ENCODE peak calls at places on chromosomes 16 and 17, in four cellular contexts. T is K562, E is GM12878, P is HepG2. J is an unnamed sample.

GRCh38 chr17:7841309-7841621 is 7.2 kb downstream of the KDM6B start:
- DNase-seq in E (no peak), T (no peak), P (no peak), J (no peak)

GRCh38 chr16:53131363-53132071 is 76.7 kb downstream of the CHD9 start:
- DNase-seq in T (peak; percentile 82), E (no peak), P (peak; percentile 19), J (peak; percentile 58)

GRCh38 chr17:68089881-68090280 is 54.3 kb downstream of the KPNA2 start:
- DNase-seq in T (no peak), E (no peak), P (peak; percentile 80), J (no peak)

GRCh38 chr16:85767569-85767968 is 16.7 kb upstream of the C16orf74 start:
- DNase-seq in E (no peak), P (no peak), T (no peak), J (no peak)

GRCh38 chr17:35609831-35610230 is 22.7 kb downstream of the AP2B1 start:
- DNase-seq in T (no peak), P (no peak), E (no peak), J (no peak)

GRCh38 chr17:59304811-59305210 is 26.6 kb upstream of the YPEL2 start:
- DNase-seq in E (no peak), P (no peak), T (no peak), J (no peak)

GRCh38 chr17:77542551-77543490 is 402.1 kb downstream of the SEC14L1 start:
- DNase-seq in P (peak; percentile 60), E (peak; percentile 5), T (peak; percentile 60), J (peak; percentile 86)

GRCh38 chr17:82871056-82871775 is 31.4 kb upstream of the ZNF750 start:
- DNase-seq in P (no peak), E (peak; percentile 82), T (no peak), J (no peak)

GRCh38 chr17:3879181-3879580 is 13.7 kb downstream of the CAMKK1 start:
- DNase-seq in E (no peak), P (no peak), T (no peak), J (no peak)

GRCh38 chr16:2238396-2239230 is 2.4 kb downstream of the DNASE1L2 start:
- DNase-seq in E (no peak), P (no peak), T (no peak), J (no peak)

GRCh38 chr17:71273451-71273850 is 847.4 kb upstream of the SOX9 start:
- DNase-seq in T (no peak), P (no peak), E (no peak), J (no peak)

GRCh38 chr17:76935331-76935730 is 67.1 kb downstream of the MGAT5B start:
- DNase-seq in T (no peak), P (no peak), E (no peak), J (no peak)

GRCh38 chr16:58658796-58659211 is 25.8 kb downstream of the SLC38A7 start:
- DNase-seq in E (no peak), T (no peak), P (no peak), J (no peak)

GRCh38 chr16:15810411-15810810 is 46.4 kb downstream of the MYH11 start:
- DNase-seq in T (no peak), P (no peak), E (no peak), J (no peak)

GRCh38 chr17:56009795-56010715 is 143.2 kb upstream of the ANKFN1 start:
- DNase-seq in P (no peak), T (no peak), E (no peak), J (no peak)

GRCh38 chr17:73003487-73003886 is 89.0 kb downstream of the SLC39A11 start:
- DNase-seq in E (no peak), P (peak; percentile 41), T (no peak), J (no peak)

GRCh38 chr17:10328206-10328605 is 44.6 kb downstream of the MYH13 start:
- DNase-seq in E (no peak), P (no peak), T (no peak), J (no peak)

GRCh38 chr16:83942074-83942473 is 11.0 kb upstream of the OSGIN1 start:
- DNase-seq in T (no peak), P (no peak), E (no peak), J (no peak)

GRCh38 chr16:25084797-25085196 is 26.7 kb upstream of the LCMT1 start:
- DNase-seq in T (no peak), P (no peak), E (no peak), J (no peak)

GRCh38 chr17:14198013-14198412 is 38.6 kb downstream of the CDRT15 start:
- DNase-seq in P (no peak), E (no peak), T (no peak), J (no peak)

GRCh38 chr17:48497103-48497502 is 33.7 kb downstream of the HOXB1 start:
- DNase-seq in T (no peak), P (no peak), E (no peak), J (no peak)

GRCh38 chr17:68428498-68429172 is 28.7 kb downstream of the WIPI1 start:
- DNase-seq in T (no peak), P (no peak), E (no peak), J (no peak)

GRCh38 chr17:14356043-14356637 is 55.3 kb downstream of the HS3ST3B1 start:
- DNase-seq in P (no peak), T (no peak), E (no peak), J (no peak)

GRCh38 chr17:850828-851759 is 68.9 kb downstream of the MRM3 start:
- DNase-seq in P (no peak), E (no peak), T (no peak), J (no peak)

GRCh38 chr16:57374067-57374534 is 1.8 kb downstream of the CX3CL1 start:
- DNase-seq in T (no peak), P (no peak), E (no peak), J (no peak)

GRCh38 chr17:51721711-51722110 is 436.8 kb downstream of the CA10 start:
- DNase-seq in E (no peak), T (no peak), P (no peak), J (no peak)

GRCh38 chr17:49018116-49018612 is 21.0 kb downstream of the IGF2BP1 start:
- DNase-seq in E (no peak), P (no peak), T (no peak), J (no peak)

GRCh38 chr17:20184977-20185619 is 175.9 kb downstream of the SPECC1 start:
- DNase-seq in T (no peak), E (no peak), P (no peak), J (no peak)

GRCh38 chr16:49348408-49349176 is 25.0 kb upstream of the C16orf78 start:
- DNase-seq in P (no peak), T (no peak), E (no peak), J (no peak)
- TF ChIP-seq BHLHE40 in P (no peak), T (no peak), E (no peak), J (no peak)

DNA sequence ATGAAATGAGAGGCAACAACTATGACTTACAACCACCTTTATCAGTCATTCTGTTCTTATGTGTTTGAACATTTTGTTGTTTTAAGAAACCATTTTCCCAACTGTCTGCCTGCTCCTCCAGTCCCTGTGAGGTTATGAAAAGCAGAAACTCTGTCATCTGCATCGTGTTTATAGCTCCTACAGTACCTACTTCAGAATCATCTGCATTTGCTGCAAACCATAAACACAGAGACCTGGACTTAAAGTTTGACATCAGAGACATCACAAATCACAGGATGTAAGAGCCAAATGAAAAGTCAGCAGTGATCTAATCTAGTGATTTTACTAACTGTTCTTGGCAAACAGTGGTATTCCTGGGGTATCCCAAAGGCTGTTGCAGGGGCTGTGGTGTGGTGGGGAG is 55.2 kb downstream of the CDH11 start:
- DNase-seq in E (no peak), T (no peak), P (no peak), J (no peak)
- TF ChIP-seq SP1 in E (no peak), T (no peak), P (no peak), J (no peak)

DNA sequence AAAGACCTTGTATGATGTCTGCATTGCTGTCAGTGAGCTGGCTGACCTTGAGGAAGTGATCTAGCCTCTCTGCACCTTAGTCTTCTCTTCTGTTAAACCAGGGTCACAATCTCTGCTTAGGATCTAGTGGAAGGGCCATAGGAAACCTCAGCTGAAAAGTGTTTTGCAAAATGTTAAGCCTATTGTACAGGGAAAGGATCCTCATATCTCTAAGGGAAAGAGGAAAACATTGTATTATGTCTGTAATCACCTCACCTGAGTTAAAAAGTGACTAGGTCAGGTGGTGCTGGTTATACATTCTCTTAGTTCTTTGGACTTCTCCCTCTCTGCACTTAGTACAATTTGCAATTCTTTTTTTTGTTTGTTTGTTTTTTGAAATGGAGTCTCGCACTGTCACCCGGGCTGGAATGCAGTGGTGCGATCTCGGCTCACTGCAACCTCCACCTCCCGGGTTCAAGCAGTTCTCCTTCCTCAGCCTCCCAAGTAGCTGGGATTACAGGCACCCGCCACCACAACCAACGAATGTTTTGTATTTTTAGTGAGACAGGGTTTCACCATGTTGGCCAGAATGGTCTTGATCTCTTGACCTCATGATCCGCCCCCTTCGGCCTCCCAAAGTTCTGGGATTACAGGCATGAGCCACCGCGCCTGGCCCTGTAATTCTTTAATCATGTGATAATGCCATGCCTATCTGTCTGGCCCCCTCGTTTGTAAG is 2.0 kb upstream of the SEPHS2 start:
- DNase-seq in E (no peak), T (no peak), P (peak; percentile 97), J (no peak)
- TF ChIP-seq BHLHE40 in E (no peak), T (no peak), P (no peak), J (no peak)

GRCh38 chr16:65919977-65920376 is 446.5 kb upstream of the CDH5 start:
- DNase-seq in T (no peak), E (no peak), P (no peak), J (no peak)

GRCh38 chr16:65917466-65917865 is 449.0 kb upstream of the CDH5 start:
- DNase-seq in T (no peak), P (no peak), E (no peak), J (no peak)

GRCh38 chr16:65922923-65923322 is 443.6 kb upstream of the CDH5 start:
- DNase-seq in P (no peak), T (no peak), E (no peak), J (no peak)

GRCh38 chr16:65919116-65919515 is 447.4 kb upstream of the CDH5 start:
- DNase-seq in T (no peak), E (no peak), P (no peak), J (no peak)

GRCh38 chr16:65916995-65917394 is 449.5 kb upstream of the CDH5 start:
- DNase-seq in T (no peak), P (no peak), E (no peak), J (no peak)
- TF ChIP-seq SP1 in T (no peak), P (no peak), E (no peak), J (no peak)

GRCh38 chr16:55665511-55665910 is 9.7 kb downstream of the SLC6A2 start:
- DNase-seq in P (no peak), T (no peak), E (no peak), J (no peak)

GRCh38 chr16:55663225-55663624 is 7.4 kb downstream of the SLC6A2 start:
- DNase-seq in T (no peak), E (no peak), P (no peak), J (no peak)

GRCh38 chr16:55663770-55664677 is 8.2 kb downstream of the SLC6A2 start:
- DNase-seq in E (no peak), T (no peak), P (no peak), J (no peak)

GRCh38 chr16:55666012-55666411 is 10.2 kb downstream of the SLC6A2 start:
- DNase-seq in E (no peak), P (no peak), T (no peak), J (no peak)

DNA sequence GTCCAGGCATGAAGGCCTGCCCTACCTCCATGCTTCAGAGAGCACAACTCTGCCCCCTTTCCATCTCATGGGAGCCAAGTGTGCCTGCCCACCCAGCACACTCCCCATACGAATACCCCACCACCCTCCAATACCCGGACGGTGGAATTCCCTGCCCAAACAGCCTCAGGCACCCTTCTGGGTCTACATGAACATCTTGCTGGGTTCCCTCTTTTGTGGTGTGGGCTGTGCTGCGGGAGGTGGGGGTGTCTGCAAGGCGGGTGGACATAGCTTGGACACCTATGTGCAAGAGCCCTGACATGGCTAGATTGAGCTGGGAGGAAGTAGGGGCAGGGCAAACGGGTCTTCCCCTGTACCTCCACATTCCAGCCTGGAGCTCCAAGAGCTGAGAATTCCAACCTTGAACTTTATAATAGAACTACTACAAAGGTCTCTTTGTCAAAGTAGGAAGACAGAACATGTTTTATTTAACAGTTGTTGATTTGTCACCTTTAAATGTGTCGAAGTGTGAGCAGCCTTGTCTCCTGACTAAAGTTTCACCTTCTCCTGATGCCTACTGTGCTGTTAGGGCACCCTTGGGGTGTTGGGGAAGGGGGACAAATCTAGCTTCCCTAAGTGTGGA is 9.1 kb downstream of the SLC6A2 start:
- DNase-seq in P (peak; percentile 78), E (no peak), T (no peak), J (no peak)
- TF ChIP-seq BHLHE40 in P (peak; percentile 52), E (no peak), T (no peak), J (no peak)